ENCODE peak calls at places on chromosome 6, in four cellular contexts. Y is HepG2, J is K562, W is H1. C is an unnamed sample.

GRCh38 chr6:158503846-158504245 is 56.0 kb upstream of the TMEM181 start:
- DNase-seq in J (no peak), W (no peak), Y (no peak), C (no peak)

GRCh38 chr6:123962508-123962907 is 158.8 kb downstream of the NKAIN2 start:
- DNase-seq in Y (peak; percentile 4), J (no peak), W (no peak), C (no peak)

GRCh38 chr6:62150048-62150663 is 135.9 kb downstream of the KHDRBS2 start:
- DNase-seq in W (no peak), J (peak; percentile 17), Y (peak; percentile 72), C (peak; percentile 6)

GRCh38 chr6:6461138-6461537 is 127.4 kb upstream of the LY86 start:
- DNase-seq in Y (no peak), W (no peak), J (no peak), C (no peak)

GRCh38 chr6:142566628-142567396 is 265.0 kb downstream of the ADGRG6 start:
- DNase-seq in J (peak; percentile 75), Y (peak; percentile 64), W (peak; percentile 39), C (peak; percentile 66)

GRCh38 chr6:139198529-139199303 is 63.8 kb downstream of the HECA start:
- DNase-seq in J (no peak), W (no peak), Y (no peak), C (no peak)

GRCh38 chr6:154960299-154960796 is 34.8 kb upstream of the TIAM2 start:
- DNase-seq in W (no peak), J (peak; percentile 17), Y (peak; percentile 93), C (no peak)

GRCh38 chr6:73169111-73169510 is 56.2 kb downstream of the KHDC1L start:
- DNase-seq in J (no peak), Y (no peak), W (no peak), C (no peak)

GRCh38 chr6:21887301-21888185 is 294.0 kb downstream of the SOX4 start:
- DNase-seq in Y (peak; percentile 7), J (no peak), W (no peak), C (no peak)

GRCh38 chr6:157481865-157482249 is 100.9 kb downstream of the ZDHHC14 start:
- DNase-seq in J (no peak), Y (no peak), W (no peak), C (no peak)

GRCh38 chr6:13147396-13148181 is 180.7 kb downstream of the TBC1D7 start:
- DNase-seq in W (no peak), Y (no peak), J (no peak), C (no peak)

GRCh38 chr6:90440586-90441338 is 144.1 kb upstream of the BACH2 start:
- DNase-seq in J (peak; percentile 19), W (no peak), Y (no peak), C (no peak)

GRCh38 chr6:106804238-106805016 is 170.1 kb downstream of the CD24 start:
- DNase-seq in Y (no peak), W (peak; percentile 33), J (no peak), C (no peak)

GRCh38 chr6:9499709-9500108 is 915.2 kb downstream of the TFAP2A start:
- DNase-seq in J (no peak), W (no peak), Y (no peak), C (no peak)

GRCh38 chr6:149166747-149167146 is 150.8 kb upstream of the TAB2 start:
- DNase-seq in Y (no peak), W (no peak), J (no peak), C (no peak)

GRCh38 chr6:112027942-112028674 is 25.8 kb upstream of the CCN6 start:
- DNase-seq in W (no peak), J (no peak), Y (no peak), C (no peak)

GRCh38 chr6:16999486-17000436 is 102.1 kb upstream of the STMND1 start:
- DNase-seq in J (no peak), W (no peak), Y (no peak), C (no peak)

GRCh38 chr6:106275692-106276091 is 49.9 kb downstream of the ATG5 start:
- DNase-seq in J (no peak), Y (no peak), W (no peak), C (no peak)

GRCh38 chr6:90691823-90692222 is 105.0 kb upstream of the MAP3K7 start:
- DNase-seq in W (no peak), Y (no peak), J (no peak), C (no peak)

GRCh38 chr6:100488231-100488630 is 23.5 kb upstream of the SIM1 start:
- DNase-seq in Y (no peak), J (no peak), W (no peak), C (no peak)

GRCh38 chr6:7673063-7673536 is 52.8 kb upstream of the BMP6 start:
- DNase-seq in Y (no peak), W (peak; percentile 25), J (peak; percentile 48), C (peak; percentile 50)

GRCh38 chr6:154614101-154614500 is 103.6 kb upstream of the CNKSR3 start:
- DNase-seq in J (no peak), W (no peak), Y (no peak), C (no peak)

GRCh38 chr6:69286341-69286740 is 510.5 kb downstream of the LMBRD1 start:
- DNase-seq in J (no peak), W (no peak), Y (no peak), C (no peak)

GRCh38 chr6:45677381-45677992 is 299.8 kb upstream of the SUPT3H start:
- DNase-seq in J (no peak), W (no peak), Y (no peak), C (no peak)

GRCh38 chr6:3805448-3806123 is 43.6 kb upstream of the FAM50B start:
- DNase-seq in J (no peak), Y (peak; percentile 85), W (no peak), C (no peak)

GRCh38 chr6:30802731-30803130 is 58.4 kb upstream of the IER3 start:
- DNase-seq in W (no peak), J (no peak), Y (no peak), C (no peak)

GRCh38 chr6:133130863-133131262 is 110.3 kb upstream of the EYA4 start:
- DNase-seq in Y (peak; percentile 62), J (no peak), W (no peak), C (peak; percentile 81)

GRCh38 chr6:168100011-168100802 is 21.2 kb upstream of the FRMD1 start:
- DNase-seq in Y (no peak), W (no peak), J (no peak), C (no peak)

GRCh38 chr6:20542927-20543602 is 8.8 kb downstream of the CDKAL1 start:
- DNase-seq in J (no peak), Y (peak; percentile 76), W (no peak), C (no peak)

GRCh38 chr6:72551470-72551869 is 70.4 kb upstream of the KCNQ5 start:
- DNase-seq in Y (no peak), J (no peak), W (no peak), C (no peak)

GRCh38 chr6:68333444-68333843 is 301.6 kb upstream of the ADGRB3 start:
- DNase-seq in J (no peak), W (no peak), Y (no peak), C (no peak)

DNA sequence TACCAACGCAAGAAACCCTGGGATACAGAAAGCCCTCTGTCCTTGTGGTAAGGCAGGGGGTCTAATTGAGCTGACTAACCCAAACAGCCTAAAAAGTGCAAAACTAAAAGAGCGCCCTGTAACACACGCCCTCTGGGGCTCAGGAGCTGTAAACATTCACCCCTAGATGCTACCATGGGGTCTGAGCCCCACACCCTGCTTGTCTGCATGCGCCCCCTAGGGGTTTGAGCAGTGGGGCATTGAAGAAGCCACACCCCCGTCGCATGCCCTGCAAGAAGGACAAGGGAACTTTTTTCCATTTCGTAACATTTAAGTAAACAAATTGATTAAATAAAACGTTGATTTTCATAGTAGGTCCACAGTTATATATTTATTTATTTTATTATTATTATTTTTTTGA is 616.9 kb upstream of the MAN1A1 start:
- DNase-seq in W (peak; percentile 44), Y (peak; percentile 14), J (peak; percentile 35), C (no peak)
- TF ChIP-seq FOSL1 in W (no peak), Y (no peak), J (no peak), C (no peak)

DNA sequence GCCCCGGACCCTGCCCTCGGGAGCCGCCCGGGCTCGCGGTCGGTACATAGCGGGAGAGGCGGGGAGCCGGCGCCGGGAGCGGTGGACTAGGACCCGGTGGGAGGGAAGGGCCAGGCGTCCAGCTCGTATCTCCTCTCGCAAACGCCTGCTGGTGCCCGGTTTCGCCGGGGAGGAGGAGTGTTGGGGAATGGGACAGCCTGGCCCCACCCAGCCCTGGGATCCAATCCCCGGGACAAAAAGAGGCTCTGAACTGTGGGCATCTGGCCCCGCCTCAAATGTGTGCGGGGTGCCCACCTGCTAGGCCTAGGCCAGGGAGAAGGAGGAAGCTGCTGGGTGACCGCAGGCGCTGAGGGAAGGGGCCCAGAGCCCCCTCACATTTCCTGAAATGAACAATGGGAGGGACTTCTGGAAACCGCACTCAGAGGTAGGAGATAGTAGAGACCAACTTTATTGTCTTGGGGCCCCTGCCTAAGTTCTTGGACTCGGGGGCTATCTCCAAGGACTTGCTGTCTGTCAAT is at the start of gene KCNK17:
- DNase-seq in Y (no peak), W (no peak), J (no peak), C (no peak)
- TF ChIP-seq POLR2AphosphoS5 in Y (no peak), W (no peak), J (no peak), C (no peak)

DNA sequence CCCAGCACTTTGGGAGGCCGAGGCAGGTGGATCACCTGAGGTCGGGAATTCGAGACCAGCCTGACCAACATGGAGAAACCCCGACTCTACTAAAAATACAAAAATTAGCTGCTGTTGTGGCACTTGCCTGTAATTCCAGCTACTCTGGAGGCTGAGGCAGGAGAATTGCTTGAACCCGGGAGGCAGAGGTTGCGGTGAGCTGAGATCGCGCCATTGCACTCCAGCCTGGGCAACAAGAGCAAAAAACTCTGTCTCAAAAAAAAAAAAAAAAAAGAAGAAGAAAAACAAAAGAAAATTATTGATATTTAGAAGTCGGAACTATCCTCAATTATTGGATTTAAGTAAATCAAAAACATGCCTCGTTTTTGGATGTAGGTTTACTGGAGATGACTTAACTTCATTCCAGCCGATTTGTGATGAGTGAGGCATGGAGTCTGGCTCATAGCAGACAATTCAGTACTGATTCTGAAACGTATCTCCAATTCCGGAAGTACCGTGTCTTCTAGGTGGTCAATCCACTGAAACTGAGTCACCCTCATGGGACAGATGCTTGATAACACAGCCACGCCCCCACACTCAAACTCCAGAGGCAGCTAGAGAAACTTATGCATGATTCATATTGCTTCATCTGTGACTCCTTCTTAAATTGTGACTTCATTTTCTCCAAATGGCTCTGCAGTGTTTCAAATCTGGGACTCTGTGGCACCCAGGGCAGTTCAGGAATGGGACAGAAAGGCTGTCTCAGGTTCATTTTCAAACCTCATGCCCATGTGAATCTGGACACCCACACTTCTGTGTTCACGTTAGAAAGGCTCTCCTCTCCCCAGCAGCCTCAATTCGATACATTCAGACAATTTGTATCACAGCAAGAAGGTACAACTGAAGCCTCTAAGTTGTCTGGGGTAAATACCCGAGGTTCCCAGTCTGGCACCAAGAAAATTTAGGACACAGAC is 110.4 kb upstream of the ARMC2 start:
- DNase-seq in Y (no peak), J (peak; percentile 84), W (no peak), C (peak; percentile 86)
- TF ChIP-seq FOSL1 in Y (no peak), J (peak; percentile 97), W (no peak), C (no peak)

DNA sequence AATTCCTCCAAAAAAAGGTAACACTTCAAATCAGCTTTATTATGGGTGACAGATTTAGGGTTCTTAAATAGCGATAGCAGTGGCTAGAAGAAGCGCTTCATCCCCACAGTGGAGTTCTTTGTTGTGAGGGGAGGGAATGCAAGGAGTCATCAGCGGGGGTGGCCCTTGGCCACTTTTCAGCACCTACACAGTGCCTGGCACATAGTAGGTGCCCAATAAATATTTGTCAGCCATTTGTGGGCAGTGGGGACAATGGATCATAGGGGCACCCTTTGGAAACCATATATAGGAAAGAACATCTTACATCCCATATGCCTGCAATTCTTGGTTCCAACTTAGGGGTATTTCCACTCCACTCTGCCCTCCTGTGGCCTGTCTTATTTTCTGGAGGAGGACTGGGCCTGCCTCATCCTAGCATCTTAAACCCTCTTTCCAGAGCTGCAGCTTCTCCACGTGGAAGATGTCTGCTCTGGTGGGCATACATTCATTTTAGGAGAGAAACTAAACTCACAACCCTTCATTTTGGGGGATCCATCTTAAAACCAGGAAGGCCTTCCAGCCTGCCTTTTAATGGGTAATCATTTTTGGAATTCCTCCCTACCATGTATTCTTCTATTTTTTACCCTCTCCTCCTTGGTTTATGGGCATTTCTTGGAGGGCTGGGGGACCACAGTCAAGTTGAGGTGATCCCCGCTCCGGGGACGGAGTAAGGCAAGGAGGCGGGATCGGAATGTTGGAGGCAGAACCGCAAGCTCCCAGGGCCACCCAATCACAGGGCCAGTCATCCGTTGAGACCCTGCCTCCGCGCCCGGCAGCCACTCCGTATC is 2.6 kb upstream of the GPSM3 start:
- DNase-seq in W (no peak), J (peak; percentile 52), Y (no peak), C (peak; percentile 57)
- TF ChIP-seq POLR2AphosphoS5 in W (peak; percentile 78), J (peak; percentile 34), Y (peak; percentile 93), C (peak; percentile 79)

C was measured in HCT116.